ENCODE peak calls at places on chromosomes 6 and 20, in four cellular contexts. One of them, this sample, is unnamed.

GRCh38 chr6:11791354-11792107 is 12.9 kb upstream of the ADTRP start:
- DNase-seq in left lung: no peak
- DNase-seq in AG04450: no peak
- DNase-seq in RWPE1: no peak
- DNase-seq in this sample: no peak

GRCh38 chr20:42961771-42962170 is 227.9 kb downstream of the PTPRT start:
- DNase-seq in left lung: no peak
- DNase-seq in RWPE1: no peak
- DNase-seq in AG04450: no peak
- DNase-seq in this sample: no peak

GRCh38 chr6:112289039-112289566 is 34.7 kb upstream of the LAMA4 start:
- DNase-seq in RWPE1: no peak
- DNase-seq in AG04450: peak; percentile 94
- DNase-seq in left lung: peak; percentile 54
- DNase-seq in this sample: no peak

GRCh38 chr20:34755367-34755766 is 51.2 kb downstream of the TP53INP2 start:
- DNase-seq in AG04450: no peak
- DNase-seq in left lung: no peak
- DNase-seq in RWPE1: no peak
- DNase-seq in this sample: no peak

GRCh38 chr20:49585585-49586245 is 17.8 kb upstream of the PTGIS start:
- DNase-seq in left lung: no peak
- DNase-seq in RWPE1: no peak
- DNase-seq in AG04450: no peak
- DNase-seq in this sample: no peak

GRCh38 chr20:550611-551010 is 7.0 kb upstream of the CSNK2A1 start:
- DNase-seq in left lung: no peak
- DNase-seq in AG04450: no peak
- DNase-seq in RWPE1: no peak
- DNase-seq in this sample: no peak

GRCh38 chr6:105988321-105988720 is 97.8 kb upstream of the PRDM1 start:
- DNase-seq in RWPE1: no peak
- DNase-seq in left lung: no peak
- DNase-seq in AG04450: no peak
- DNase-seq in this sample: no peak

GRCh38 chr20:16459019-16459700 is 114.1 kb downstream of the KIF16B start:
- DNase-seq in left lung: no peak
- DNase-seq in AG04450: peak; percentile 33
- DNase-seq in RWPE1: peak; percentile 28
- DNase-seq in this sample: peak; percentile 58

GRCh38 chr20:1663917-1664316 is 6.3 kb upstream of the SIRPG start:
- DNase-seq in left lung: no peak
- DNase-seq in AG04450: no peak
- DNase-seq in RWPE1: peak; percentile 34
- DNase-seq in this sample: peak; percentile 35

GRCh38 chr6:111027219-111027618 is 45.4 kb downstream of the RPF2 start:
- DNase-seq in left lung: no peak
- DNase-seq in RWPE1: no peak
- DNase-seq in AG04450: no peak
- DNase-seq in this sample: no peak

GRCh38 chr20:2780948-2781347 is 19.5 kb downstream of the CPXM1 start:
- DNase-seq in AG04450: no peak
- DNase-seq in RWPE1: no peak
- DNase-seq in left lung: no peak
- DNase-seq in this sample: no peak

GRCh38 chr20:62886709-62887058 is 25.1 kb upstream of the TCFL5 start:
- DNase-seq in RWPE1: no peak
- DNase-seq in left lung: no peak
- DNase-seq in AG04450: no peak
- DNase-seq in this sample: no peak

GRCh38 chr6:52124126-52125121 is 37.0 kb upstream of the PKHD1 start:
- DNase-seq in RWPE1: no peak
- DNase-seq in AG04450: no peak
- DNase-seq in left lung: no peak
- DNase-seq in this sample: no peak

GRCh38 chr6:101444717-101445116 is 51.2 kb downstream of the GRIK2 start:
- DNase-seq in RWPE1: no peak
- DNase-seq in AG04450: no peak
- DNase-seq in left lung: no peak
- DNase-seq in this sample: no peak

GRCh38 chr6:89079611-89080213 is 839 bp upstream of the PNRC1 start:
- DNase-seq in RWPE1: peak; percentile 38
- DNase-seq in left lung: peak; percentile 55
- DNase-seq in AG04450: no peak
- DNase-seq in this sample: peak; percentile 43

GRCh38 chr20:35772563-35773058 is 796 bp downstream of the PHF20 start:
- DNase-seq in AG04450: no peak
- DNase-seq in RWPE1: no peak
- DNase-seq in left lung: no peak
- DNase-seq in this sample: no peak

GRCh38 chr6:170127151-170127550 is 163.7 kb downstream of the DLL1 start:
- DNase-seq in RWPE1: no peak
- DNase-seq in AG04450: no peak
- DNase-seq in left lung: peak; percentile 19
- DNase-seq in this sample: no peak

GRCh38 chr6:20534906-20535305 is 649 bp downstream of the CDKAL1 start:
- DNase-seq in AG04450: no peak
- DNase-seq in left lung: no peak
- DNase-seq in RWPE1: no peak
- DNase-seq in this sample: no peak

GRCh38 chr6:4367643-4368042 is 232.3 kb upstream of the ECI2 start:
- DNase-seq in RWPE1: no peak
- DNase-seq in AG04450: no peak
- DNase-seq in left lung: no peak
- DNase-seq in this sample: no peak

GRCh38 chr20:41172296-41173140 is 35.2 kb downstream of the PLCG1 start:
- DNase-seq in RWPE1: no peak
- DNase-seq in left lung: peak; percentile 31
- DNase-seq in AG04450: no peak
- DNase-seq in this sample: no peak

GRCh38 chr6:27668442-27669275 is 195.8 kb upstream of the ZNF184 start:
- DNase-seq in RWPE1: no peak
- DNase-seq in left lung: no peak
- DNase-seq in AG04450: no peak
- DNase-seq in this sample: peak; percentile 89

GRCh38 chr6:1296542-1296941 is 15.4 kb upstream of the FOXQ1 start:
- DNase-seq in RWPE1: no peak
- DNase-seq in AG04450: no peak
- DNase-seq in left lung: no peak
- DNase-seq in this sample: peak; percentile 61

GRCh38 chr6:121828567-121828966 is 393.1 kb downstream of the GJA1 start:
- DNase-seq in RWPE1: no peak
- DNase-seq in AG04450: no peak
- DNase-seq in left lung: no peak
- DNase-seq in this sample: no peak

GRCh38 chr6:138912308-138912707 is 75.7 kb downstream of the REPS1 start:
- DNase-seq in RWPE1: no peak
- DNase-seq in AG04450: no peak
- DNase-seq in left lung: no peak
- DNase-seq in this sample: no peak

GRCh38 chr20:18906046-18906445 is 92.5 kb downstream of the SCP2D1 start:
- DNase-seq in AG04450: no peak
- DNase-seq in RWPE1: no peak
- DNase-seq in left lung: no peak
- DNase-seq in this sample: no peak

GRCh38 chr20:8522191-8522590 is 390.1 kb downstream of the PLCB1 start:
- DNase-seq in AG04450: no peak
- DNase-seq in RWPE1: no peak
- DNase-seq in left lung: no peak
- DNase-seq in this sample: no peak

GRCh38 chr20:51661609-51662178 is 106.5 kb downstream of the ATP9A start:
- DNase-seq in RWPE1: peak; percentile 67
- DNase-seq in AG04450: no peak
- DNase-seq in left lung: no peak
- DNase-seq in this sample: peak; percentile 71

GRCh38 chr6:166466178-166467122 is 83.7 kb upstream of the MPC1 start:
- DNase-seq in AG04450: peak; percentile 59
- DNase-seq in left lung: no peak
- DNase-seq in RWPE1: peak; percentile 58
- DNase-seq in this sample: peak; percentile 87

GRCh38 chr6:8402546-8402945 is 32.8 kb downstream of the SLC35B3 start:
- DNase-seq in left lung: no peak
- DNase-seq in AG04450: no peak
- DNase-seq in RWPE1: no peak
- DNase-seq in this sample: no peak

GRCh38 chr20:64077876-64078551 is 1.3 kb downstream of the RGS19 start:
- DNase-seq in RWPE1: no peak
- DNase-seq in AG04450: no peak
- DNase-seq in left lung: peak; percentile 69
- DNase-seq in this sample: no peak

GRCh38 chr20:37816003-37816402 is 86.9 kb upstream of the VSTM2L start:
- DNase-seq in left lung: no peak
- DNase-seq in AG04450: no peak
- DNase-seq in RWPE1: no peak
- DNase-seq in this sample: no peak

GRCh38 chr20:8867346-8867745 is 201.5 kb upstream of the PLCB4 start:
- DNase-seq in AG04450: no peak
- DNase-seq in RWPE1: no peak
- DNase-seq in left lung: no peak
- DNase-seq in this sample: no peak

GRCh38 chr20:59966428-59966827 is 8.2 kb downstream of the CDH26 start:
- DNase-seq in left lung: no peak
- DNase-seq in AG04450: no peak
- DNase-seq in RWPE1: no peak
- DNase-seq in this sample: no peak

GRCh38 chr20:59958626-59959025 is 403 bp downstream of the CDH26 start:
- DNase-seq in left lung: no peak
- DNase-seq in RWPE1: no peak
- DNase-seq in AG04450: no peak
- DNase-seq in this sample: no peak

GRCh38 chr20:59962155-59962554 is 3.9 kb downstream of the CDH26 start:
- DNase-seq in AG04450: no peak
- DNase-seq in RWPE1: no peak
- DNase-seq in left lung: no peak
- DNase-seq in this sample: no peak

GRCh38 chr20:59958123-59958522 is at the start of gene CDH26:
- DNase-seq in left lung: no peak
- DNase-seq in RWPE1: no peak
- DNase-seq in AG04450: no peak
- DNase-seq in this sample: no peak

GRCh38 chr20:59961423-59961822 is 3.2 kb downstream of the CDH26 start:
- DNase-seq in left lung: no peak
- DNase-seq in AG04450: no peak
- DNase-seq in RWPE1: peak; percentile 44
- DNase-seq in this sample: peak; percentile 55
- H3K27ac ChIP-seq in left lung: no peak overlapping the region
- H3K27ac ChIP-seq in AG04450: no peak overlapping the region
- H3K27ac ChIP-seq in RWPE1: no peak overlapping the region
- H3K27ac ChIP-seq in this sample: no peak overlapping the region

DNA sequence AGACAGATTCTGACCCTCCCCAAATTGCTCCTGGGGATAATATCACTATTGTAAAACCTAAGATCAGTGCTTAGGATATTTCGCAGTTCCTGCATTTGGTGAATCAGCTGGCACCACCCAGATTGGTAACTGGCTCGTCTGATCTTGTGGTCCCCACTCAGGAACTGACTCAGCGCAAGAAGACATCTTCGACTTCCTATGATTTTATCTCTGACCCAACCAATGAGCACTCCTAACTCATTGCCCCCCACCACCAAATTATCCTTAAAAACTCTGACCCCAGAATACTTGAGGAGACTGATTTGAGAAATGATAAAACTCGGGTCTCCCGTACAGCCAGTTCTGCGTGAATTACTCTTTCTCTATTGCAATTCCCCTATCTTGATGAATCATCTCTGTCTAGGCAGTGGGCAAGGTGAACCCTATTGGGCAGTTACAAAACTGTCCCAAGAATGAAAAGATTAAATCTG is 55.7 kb upstream of the PRND start:
- DNase-seq in AG04450: no peak
- DNase-seq in left lung: no peak
- DNase-seq in RWPE1: peak; percentile 42
- DNase-seq in this sample: peak; percentile 83
- H3K27ac ChIP-seq in AG04450: peak overlapping the region; percentile 31
- H3K27ac ChIP-seq in left lung: peak overlapping the region; percentile 69
- H3K27ac ChIP-seq in RWPE1: peak overlapping the region; percentile 41
- H3K27ac ChIP-seq in this sample: peak overlapping the region; percentile 76

DNA sequence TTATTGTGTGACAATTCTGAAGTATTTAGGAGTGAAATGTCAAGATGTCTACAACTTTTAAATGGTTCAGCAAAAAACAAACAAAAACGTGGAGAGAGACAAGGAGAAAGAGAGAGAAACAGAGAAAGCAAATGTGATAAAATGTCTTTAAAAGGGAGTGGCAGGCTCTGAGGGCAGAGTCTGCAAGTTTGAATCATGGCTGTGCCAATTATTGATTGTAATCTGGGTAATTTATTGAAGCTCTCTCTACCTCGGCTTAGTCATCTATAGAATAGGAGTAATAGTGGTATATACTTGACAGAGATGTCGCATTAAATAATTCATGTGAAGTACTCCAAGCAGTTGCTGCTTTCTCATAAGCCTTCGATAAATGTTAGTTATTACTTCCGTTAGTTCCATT is 61.3 kb upstream of the ARID1B start:
- DNase-seq in RWPE1: no peak
- DNase-seq in AG04450: no peak
- DNase-seq in left lung: no peak
- DNase-seq in this sample: no peak
- H3K27ac ChIP-seq in RWPE1: no peak overlapping the region
- H3K27ac ChIP-seq in AG04450: no peak overlapping the region
- H3K27ac ChIP-seq in left lung: no peak overlapping the region
- H3K27ac ChIP-seq in this sample: no peak overlapping the region

GRCh38 chr20:44886828-44887227 is 1.3 kb downstream of the YWHAB start:
- DNase-seq in AG04450: no peak
- DNase-seq in RWPE1: no peak
- DNase-seq in left lung: no peak
- DNase-seq in this sample: no peak
- H3K27ac ChIP-seq in AG04450: no peak overlapping the region
- H3K27ac ChIP-seq in RWPE1: no peak overlapping the region
- H3K27ac ChIP-seq in left lung: peak overlapping the region; percentile 100
- H3K27ac ChIP-seq in this sample: peak overlapping the region; percentile 88

GRCh38 chr20:10557685-10558084 is 116.1 kb downstream of the JAG1 start:
- DNase-seq in left lung: no peak
- DNase-seq in RWPE1: peak; percentile 61
- DNase-seq in AG04450: no peak
- DNase-seq in this sample: peak; percentile 89
- H3K27ac ChIP-seq in left lung: no peak overlapping the region
- H3K27ac ChIP-seq in RWPE1: peak overlapping the region; percentile 85
- H3K27ac ChIP-seq in AG04450: peak overlapping the region; percentile 84
- H3K27ac ChIP-seq in this sample: peak overlapping the region; percentile 75

DNA sequence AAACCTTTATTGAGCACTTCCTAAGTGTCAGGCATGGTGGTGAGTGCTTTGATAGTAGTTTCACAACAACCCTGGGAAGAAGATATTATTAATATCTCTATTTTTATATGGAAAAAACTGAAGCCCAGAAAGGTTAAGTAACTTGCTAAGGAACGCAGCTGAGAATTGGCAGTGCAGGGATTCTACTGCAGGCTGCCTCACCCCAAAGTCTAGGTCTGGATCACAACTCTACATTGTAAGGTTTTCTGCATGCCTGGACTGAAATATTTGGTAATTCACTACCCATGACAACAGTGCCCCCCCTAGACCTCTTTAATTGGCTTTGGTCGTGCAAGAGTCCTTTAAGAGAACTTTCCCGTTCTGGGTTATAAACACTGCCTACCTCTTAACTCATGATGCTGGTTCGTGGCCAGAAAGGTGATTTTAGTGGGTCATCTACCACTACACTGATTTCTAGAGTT is 67.1 kb upstream of the KCNQ5 start:
- DNase-seq in left lung: no peak
- DNase-seq in AG04450: no peak
- DNase-seq in RWPE1: no peak
- DNase-seq in this sample: peak; percentile 59
- H3K27ac ChIP-seq in left lung: no peak overlapping the region
- H3K27ac ChIP-seq in AG04450: peak overlapping the region; percentile 31
- H3K27ac ChIP-seq in RWPE1: no peak overlapping the region
- H3K27ac ChIP-seq in this sample: peak overlapping the region; percentile 78